ENCODE peak calls at places on chromosomes 4 and X, in seven cellular contexts. Y, M, C, O, I, J and N are unnamed samples.

GRCh38 chrX:150269613-150270254 is 93.4 kb upstream of the MAMLD1 start:
- DNase-seq in C (no peak), Y (peak), O (no peak), I (no peak), M (no peak), J (no peak), N (no peak)

GRCh38 chr4:185810746-185811508 is 1.1 kb downstream of the SORBS2 start:
- DNase-seq in J (no peak), C (no peak), Y (no peak), M (no peak), O (peak), I (no peak), N (no peak)

GRCh38 chrX:17596546-17597205 is 140.6 kb upstream of the SCML1 start:
- DNase-seq in M (no peak), O (no peak), I (no peak), J (no peak), C (no peak), Y (no peak), N (no peak)

GRCh38 chr4:40283968-40284367 is 51.2 kb upstream of the CHRNA9 start:
- DNase-seq in O (peak), J (no peak), Y (no peak), M (no peak), C (no peak), I (no peak), N (peak)

GRCh38 chr4:25859429-25860148 is 3.2 kb downstream of the SEL1L3 start:
- DNase-seq in J (no peak), M (no peak), C (no peak), Y (no peak), O (no peak), I (no peak), N (peak)

GRCh38 chr4:71614626-71615025 is 169.3 kb downstream of the GC start:
- DNase-seq in O (no peak), C (no peak), J (no peak), M (no peak), Y (no peak), I (no peak), N (no peak)

GRCh38 chr4:22679518-22679897 is 13.2 kb upstream of the GBA3 start:
- DNase-seq in O (no peak), C (no peak), Y (no peak), M (no peak), I (no peak), J (no peak), N (no peak)

GRCh38 chr4:182922551-182923284 is 5.5 kb upstream of the DCTD start:
- DNase-seq in C (no peak), I (no peak), M (no peak), Y (no peak), O (no peak), J (peak), N (no peak)

GRCh38 chr4:5051210-5051691 is at the start of gene STK32B:
- DNase-seq in Y (peak), J (peak), C (peak), I (peak), O (peak), M (peak), N (peak)

GRCh38 chrX:106415276-106415895 is 196.4 kb upstream of the RADX start:
- DNase-seq in Y (no peak), O (peak), C (no peak), M (no peak), J (peak), I (no peak), N (peak)

GRCh38 chrX:70456256-70456655 is 11.6 kb downstream of the DLG3 start:
- DNase-seq in I (no peak), C (no peak), J (no peak), Y (no peak), M (no peak), O (no peak), N (no peak)

GRCh38 chrX:70452143-70452733 is 7.6 kb downstream of the DLG3 start:
- DNase-seq in I (peak), Y (peak), J (peak), O (peak), C (peak), M (peak), N (peak)

GRCh38 chrX:70453024-70453618 is 8.5 kb downstream of the DLG3 start:
- DNase-seq in Y (no peak), J (no peak), O (no peak), M (no peak), C (no peak), I (no peak), N (no peak)

GRCh38 chrX:70454441-70455365 is 10.1 kb downstream of the DLG3 start:
- DNase-seq in J (peak), M (peak), I (peak), C (no peak), Y (peak), O (peak), N (peak)

DNA sequence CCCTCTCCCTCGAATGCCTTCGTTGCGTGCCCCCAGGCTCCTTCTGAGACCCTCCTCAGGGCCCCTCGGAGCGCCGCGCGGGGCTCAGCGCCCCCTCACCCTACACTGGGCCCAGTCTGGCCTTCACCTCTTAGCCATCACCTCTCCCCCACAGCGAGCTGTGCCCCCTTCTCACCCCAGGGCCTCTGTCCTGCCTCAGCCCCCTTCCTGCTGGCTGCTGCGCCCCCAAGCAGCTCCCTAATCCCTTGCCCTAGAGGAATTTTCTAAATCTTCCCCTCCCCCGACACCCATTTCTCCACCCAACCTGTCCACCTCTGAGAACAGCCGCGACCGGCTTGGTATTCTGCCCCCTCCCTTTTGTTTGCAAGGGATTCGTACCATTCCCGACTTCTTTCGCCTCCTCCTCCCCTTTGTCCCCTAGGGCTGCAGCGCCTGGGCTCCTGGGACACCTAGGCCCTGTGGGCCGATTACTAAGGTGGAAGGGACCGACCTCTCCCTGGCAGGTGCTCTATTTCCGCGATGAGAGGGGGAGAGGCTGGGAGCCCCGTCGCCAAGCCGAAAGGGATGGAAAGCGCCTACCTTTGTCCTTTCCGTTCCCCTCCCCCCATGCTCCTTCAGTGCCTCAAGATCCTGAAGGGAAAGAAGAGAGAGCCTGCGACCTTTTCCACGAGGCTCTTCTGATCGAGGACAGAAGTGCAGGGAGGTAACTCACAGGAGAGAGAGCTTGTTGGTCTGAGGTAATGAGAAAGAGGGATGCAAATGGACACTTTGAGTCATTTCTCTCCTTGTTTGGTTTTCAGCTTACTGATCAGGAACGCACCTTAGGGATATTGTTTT is 10.9 kb downstream of the DLG3 start:
- DNase-seq in M (no peak), Y (peak), C (no peak), J (no peak), O (peak), I (no peak), N (no peak)
- H3K4me3 ChIP-seq in M (peak), Y (peak), C (peak), J (peak), O (peak), I (peak), N (peak)

GRCh38 chrX:153969125-153969903 is 2.3 kb downstream of the HCFC1 start:
- DNase-seq in I (no peak), O (no peak), M (no peak), C (no peak), Y (peak), J (no peak), N (no peak)
- TF ChIP-seq CTCF in I (no peak), O (no peak), M (no peak), C (no peak), Y (no peak), J (no peak), N (no peak)

GRCh38 chrX:45200741-45201234 is at the start of gene DIPK2B:
- DNase-seq in I (peak), M (peak), Y (no peak), J (no peak), C (peak), O (no peak), N (no peak)
- H3K4me3 ChIP-seq in I (peak), M (peak), Y (no peak), J (no peak), C (peak), O (no peak), N (no peak)

GRCh38 chr4:89215736-89216135 is 91.9 kb downstream of the GPRIN3 start:
- DNase-seq in M (no peak), J (no peak), C (no peak), I (no peak), O (no peak), Y (no peak), N (no peak)
- TF ChIP-seq CTCF in M (no peak), J (no peak), C (no peak), I (no peak), O (no peak), Y (no peak), N (no peak)

GRCh38 chr4:113292371-113293042 is 243.1 kb downstream of the ANK2 start:
- DNase-seq in C (peak), O (peak), I (peak), J (peak), Y (no peak), M (peak), N (no peak)
- H3K4me3 ChIP-seq in C (peak), O (peak), I (no peak), J (no peak), Y (no peak), M (peak), N (no peak)

GRCh38 chr4:108030332-108030731 is 40.6 kb downstream of the HADH start:
- DNase-seq in O (peak), Y (no peak), J (peak), I (no peak), C (no peak), M (no peak), N (peak)
- TF ChIP-seq CTCF in O (peak), Y (no peak), J (peak), I (peak), C (peak), M (peak), N (peak)

DNA sequence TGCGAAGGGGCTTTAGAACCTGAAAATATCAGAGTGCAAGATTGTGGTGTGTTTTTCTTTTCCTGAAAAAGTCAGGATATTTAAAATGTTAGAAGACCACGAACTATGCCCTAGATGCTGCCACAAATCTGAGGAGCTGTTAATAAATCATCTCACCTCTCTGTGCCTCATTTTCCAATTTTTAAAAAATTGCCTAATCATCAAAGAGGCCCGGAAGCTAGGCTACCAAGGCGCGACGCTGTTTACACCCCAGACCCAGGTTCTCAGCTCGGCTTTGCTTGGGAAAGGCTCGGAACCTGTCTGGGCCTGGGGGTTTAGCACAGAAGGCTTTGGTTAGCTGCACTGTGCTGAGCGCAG is 409.6 kb downstream of the BCOR start:
- DNase-seq in C (no peak), Y (no peak), I (no peak), J (no peak), O (no peak), M (no peak), N (no peak)
- H3K4me3 ChIP-seq in C (peak), Y (peak), I (no peak), J (no peak), O (peak), M (peak), N (no peak)

GRCh38 chr4:180462116-180462515 is 1781.1 kb upstream of the TENM3 start:
- DNase-seq in M (no peak), I (no peak), Y (no peak), J (no peak), C (no peak), O (no peak), N (no peak)

GRCh38 chr4:180455226-180455625 is 1788.0 kb upstream of the TENM3 start:
- DNase-seq in J (no peak), Y (no peak), C (no peak), M (no peak), I (no peak), O (peak), N (no peak)

DNA sequence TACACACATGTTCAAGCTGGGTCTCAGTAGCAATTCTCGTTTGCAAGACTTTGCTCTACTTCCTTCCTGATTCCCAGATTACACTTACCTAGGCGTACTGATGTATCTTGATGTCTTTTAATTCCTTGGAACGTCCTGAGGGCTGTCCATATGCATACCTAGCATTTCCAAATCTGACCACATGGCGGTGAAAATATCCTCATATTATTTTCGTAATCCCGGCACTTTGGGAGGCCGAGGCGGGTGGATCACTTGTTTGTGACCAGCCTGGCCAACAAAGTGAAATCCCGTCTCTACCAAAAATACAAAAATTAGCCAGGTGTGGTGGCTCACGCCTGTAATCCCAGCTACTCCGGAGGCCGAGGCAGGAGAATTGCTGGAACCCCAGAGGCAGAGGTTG is 1786.3 kb upstream of the TENM3 start:
- DNase-seq in Y (no peak), C (no peak), M (no peak), J (no peak), O (peak), I (no peak), N (no peak)
- TF ChIP-seq CTCF in Y (no peak), C (no peak), M (no peak), J (no peak), O (peak), I (no peak), N (no peak)